ENCODE peak calls at places on chromosome 6, in seven cellular contexts. B is activated CD4-positive, alpha-beta T cell treated with anti-CD3 and anti-CD28 coated beads, Interleukin-2, amount 10 ng/mL, durations not matched to agents 7 days and 5 days; T is posterior vena cava; D is activated naive CD4-positive, alpha-beta T cell treated with anti-CD3 and anti-CD28 coated beads, Interleukin-2, amount 10 ng/mL, durations not matched to agents 7 days and 5 days; L is T-helper 9 cell; V is D341Med; F is HEK293T. O is an unnamed sample.

GRCh38 chr6:5507056-5507722 is 245.9 kb downstream of the FARS2 start:
- DNase-seq in B (peak), T (no peak), D (peak), L (no peak), V (no peak), F (no peak), O (no peak)

GRCh38 chr6:121849477-121849876 is 414.0 kb downstream of the GJA1 start:
- DNase-seq in B (peak), T (no peak), D (peak), L (no peak), V (peak), F (peak), O (peak)

GRCh38 chr6:139374357-139375238 is at the start of gene CITED2:
- DNase-seq in B (peak), T (peak), D (peak), L (peak), V (peak), F (peak), O (peak)

GRCh38 chr6:117451607-117452164 is 25.9 kb upstream of the ROS1 start:
- DNase-seq in B (no peak), T (no peak), D (no peak), L (no peak), V (no peak), F (no peak), O (no peak)

GRCh38 chr6:160240691-160241084 is 17.9 kb downstream of the SLC22A2 start:
- DNase-seq in B (no peak), T (no peak), D (no peak), L (no peak), V (no peak), F (no peak), O (no peak)

GRCh38 chr6:84280030-84280429 is 52.6 kb upstream of the CEP162 start:
- DNase-seq in B (no peak), T (no peak), D (no peak), L (no peak), V (no peak), F (no peak), O (no peak)

GRCh38 chr6:158060447-158061360 is 79.0 kb downstream of the SYNJ2 start:
- DNase-seq in B (no peak), T (peak), D (no peak), L (no peak), V (no peak), F (no peak), O (no peak)

GRCh38 chr6:33761922-33762629 is 15.4 kb upstream of the IP6K3 start:
- DNase-seq in B (peak), T (no peak), D (peak), L (peak), V (peak), F (peak), O (peak)

GRCh38 chr6:75128881-75129570 is 76.8 kb downstream of the COL12A1 start:
- DNase-seq in B (no peak), T (no peak), D (no peak), L (no peak), V (no peak), F (no peak), O (no peak)

GRCh38 chr6:48764261-48764660 is 653.3 kb upstream of the PTCHD4 start:
- DNase-seq in B (no peak), T (no peak), D (no peak), L (no peak), V (no peak), F (no peak), O (no peak)

GRCh38 chr6:142242269-142242668 is 59.5 kb upstream of the ADGRG6 start:
- DNase-seq in B (no peak), T (no peak), D (no peak), L (no peak), V (no peak), F (no peak), O (no peak)

O was measured in glutamatergic neuron.